ENCODE peak calls at places on chromosomes 4 and X, in seven cellular contexts. N, I, O, S, G, K and T are unnamed samples.
A peak's percentile ranks its signal among the peaks of the same experiment; 100 is the strongest.

GRCh38 chrX:119391279-119391678 is 7.9 kb upstream of the SLC25A43 start:
- DNase-seq in N (peak; percentile 59), I (no peak), O (no peak), S (no peak), G (peak; percentile 40), K (no peak), T (no peak)

GRCh38 chrX:94576367-94577004 is 902.5 kb downstream of the FAM133A start:
- DNase-seq in N (no peak), I (no peak), O (no peak), S (no peak), G (no peak), K (no peak), T (no peak)

GRCh38 chr4:42460043-42460442 is 62.8 kb downstream of the SHISA3 start:
- DNase-seq in N (no peak), I (no peak), O (no peak), S (no peak), G (no peak), K (no peak), T (no peak)

GRCh38 chr4:112882286-112882685 is 167.2 kb upstream of the ANK2 start:
- DNase-seq in N (no peak), I (no peak), O (no peak), S (no peak), G (no peak), K (no peak), T (no peak)

GRCh38 chr4:66572949-66573348 is 902.7 kb upstream of the EPHA5 start:
- DNase-seq in N (peak; percentile 45), I (no peak), O (no peak), S (no peak), G (peak; percentile 58), K (no peak), T (no peak)

GRCh38 chr4:188822698-188823097 is 683.5 kb downstream of the TRIML1 start:
- DNase-seq in N (no peak), I (no peak), O (no peak), S (peak; percentile 90), G (no peak), K (no peak), T (no peak)

GRCh38 chr4:26701786-26702227 is 117.9 kb downstream of the TBC1D19 start:
- DNase-seq in N (peak; percentile 56), I (no peak), O (no peak), S (no peak), G (peak; percentile 63), K (no peak), T (peak; percentile 21)

GRCh38 chr4:9762823-9763475 is 18.5 kb upstream of the DRD5 start:
- DNase-seq in N (peak; percentile 64), I (no peak), O (no peak), S (peak; percentile 87), G (peak; percentile 72), K (no peak), T (peak; percentile 22)

GRCh38 chr4:1336079-1336478 is 10.9 kb upstream of the UVSSA start:
- DNase-seq in N (peak; percentile 78), I (no peak), O (peak; percentile 27), S (no peak), G (peak; percentile 69), K (no peak), T (no peak)

GRCh38 chr4:111268769-111269414 is 646.0 kb upstream of the PITX2 start:
- DNase-seq in N (peak; percentile 57), I (no peak), O (no peak), S (no peak), G (peak; percentile 0), K (no peak), T (no peak)

GRCh38 chr4:54092405-54092759 is 7.6 kb upstream of the GSX2 start:
- DNase-seq in N (no peak), I (no peak), O (no peak), S (no peak), G (no peak), K (no peak), T (no peak)
- H3K4me3 ChIP-seq in N (peak overlapping the region; percentile 68), I (peak overlapping the region; percentile 62), O (peak overlapping the region; percentile 69), S (peak overlapping the region; percentile 87), G (peak overlapping the region; percentile 64), K (peak overlapping the region; percentile 56), T (peak overlapping the region; percentile 56)

DNA sequence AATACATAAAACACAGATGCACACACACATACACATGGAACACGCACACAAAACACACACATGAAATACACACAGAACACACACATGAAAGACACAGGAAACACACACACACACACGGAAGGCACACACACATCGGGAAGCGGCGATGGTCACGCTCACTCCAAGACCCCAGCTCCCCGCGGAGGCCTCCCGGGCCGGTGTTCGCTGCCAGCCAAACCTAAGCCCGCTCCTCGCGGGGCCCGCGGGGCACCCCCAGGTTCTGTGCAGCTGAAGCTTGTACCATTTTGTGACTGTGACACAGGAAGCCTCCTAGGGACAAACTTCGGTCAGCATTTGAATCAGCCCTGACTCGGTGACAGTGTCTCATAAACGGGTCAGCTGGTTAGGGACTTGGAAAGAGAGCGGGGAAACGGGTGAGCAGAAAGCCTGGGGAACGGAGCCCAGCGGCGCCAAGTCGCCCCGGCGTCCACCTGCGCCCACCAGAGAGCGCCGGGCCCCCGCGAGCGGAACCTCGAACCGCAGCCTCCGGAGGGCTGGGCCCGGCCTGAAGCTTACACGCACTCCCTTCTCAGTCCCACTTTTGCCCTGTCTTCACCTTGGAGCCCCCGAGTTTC is 32.2 kb downstream of the F11 start:
- DNase-seq in N (no peak), I (no peak), O (no peak), S (peak; percentile 72), G (no peak), K (no peak), T (no peak)
- H3K4me3 ChIP-seq in N (no peak overlapping the region), I (peak overlapping the region; percentile 29), O (no peak overlapping the region), S (no peak overlapping the region), G (no peak overlapping the region), K (no peak overlapping the region), T (no peak overlapping the region)

DNA sequence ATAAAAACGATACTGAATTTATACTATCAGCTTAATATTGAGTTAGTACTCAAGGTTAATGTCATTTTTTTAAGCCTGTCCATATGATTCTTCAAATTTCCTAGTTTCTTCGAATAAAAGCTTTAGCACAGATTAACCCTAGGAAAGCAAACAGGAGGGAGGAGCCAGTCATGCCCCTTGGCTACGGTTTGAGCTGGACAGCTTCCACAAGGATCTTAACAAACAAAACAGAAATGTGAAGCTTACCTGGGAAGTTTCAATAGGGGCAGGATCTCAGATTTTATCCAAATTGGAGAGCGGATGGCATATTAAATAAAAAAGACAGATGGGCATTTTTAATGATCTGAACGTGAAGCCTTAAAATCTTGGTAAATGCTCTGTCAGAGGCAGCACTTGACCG is 2.3 kb downstream of the NWD2 start:
- DNase-seq in N (no peak), I (no peak), O (no peak), S (no peak), G (no peak), K (no peak), T (no peak)
- H3K4me3 ChIP-seq in N (no peak overlapping the region), I (peak overlapping the region; percentile 63), O (no peak overlapping the region), S (no peak overlapping the region), G (no peak overlapping the region), K (no peak overlapping the region), T (no peak overlapping the region)

GRCh38 chrX:70001269-70001668 is 48.5 kb downstream of the AWAT2 start:
- DNase-seq in N (peak; percentile 7), I (no peak), O (no peak), S (no peak), G (no peak), K (no peak), T (no peak)
- H3K4me3 ChIP-seq in N (no peak overlapping the region), I (no peak overlapping the region), O (no peak overlapping the region), S (no peak overlapping the region), G (no peak overlapping the region), K (no peak overlapping the region), T (no peak overlapping the region)